ENCODE peak calls at places on chromosomes 11 and 22, in four cellular contexts. One of them, this sample, is unnamed.

GRCh38 chr11:65931773-65932557 is 12.7 kb downstream of the DRAP1 start:
- DNase-seq in neuronal stem cell: no peak
- DNase-seq in H9: no peak
- DNase-seq in H1: no peak
- DNase-seq in this sample: no peak

GRCh38 chr11:115905331-115905730 is 401.1 kb upstream of the CADM1 start:
- DNase-seq in H9: no peak
- DNase-seq in neuronal stem cell: no peak
- DNase-seq in H1: no peak
- DNase-seq in this sample: no peak

GRCh38 chr11:100841711-100842407 is 154.8 kb downstream of the ARHGAP42 start:
- DNase-seq in H9: no peak
- DNase-seq in neuronal stem cell: no peak
- DNase-seq in H1: no peak
- DNase-seq in this sample: no peak

GRCh38 chr11:115616941-115617340 is 112.7 kb upstream of the CADM1 start:
- DNase-seq in neuronal stem cell: no peak
- DNase-seq in H1: no peak
- DNase-seq in H9: no peak
- DNase-seq in this sample: peak

GRCh38 chr11:68934666-68935065 is 31.0 kb downstream of the IGHMBP2 start:
- DNase-seq in H1: no peak
- DNase-seq in neuronal stem cell: no peak
- DNase-seq in H9: no peak
- DNase-seq in this sample: no peak

GRCh38 chr22:32815943-32816342 is 14.4 kb downstream of the TIMP3 start:
- DNase-seq in neuronal stem cell: no peak
- DNase-seq in H9: no peak
- DNase-seq in H1: no peak
- DNase-seq in this sample: no peak

GRCh38 chr11:124745835-124746620 is 6.0 kb downstream of the VSIG2 start:
- DNase-seq in H9: peak
- DNase-seq in neuronal stem cell: no peak
- DNase-seq in H1: peak
- DNase-seq in this sample: no peak

GRCh38 chr11:2420502-2421225 is 20.1 kb downstream of the TSSC4 start:
- DNase-seq in H9: peak
- DNase-seq in neuronal stem cell: peak
- DNase-seq in H1: peak
- DNase-seq in this sample: peak

GRCh38 chr11:118621071-118621815 is 13.8 kb downstream of the PHLDB1 start:
- DNase-seq in neuronal stem cell: no peak
- DNase-seq in H9: peak
- DNase-seq in H1: peak
- DNase-seq in this sample: peak

GRCh38 chr22:46956498-46957215 is 194.2 kb downstream of the TBC1D22A start:
- DNase-seq in neuronal stem cell: no peak
- DNase-seq in H1: no peak
- DNase-seq in H9: no peak
- DNase-seq in this sample: no peak

GRCh38 chr11:118792642-118793124 is 1.7 kb upstream of the DDX6 start:
- DNase-seq in H1: peak
- DNase-seq in H9: peak
- DNase-seq in neuronal stem cell: peak
- DNase-seq in this sample: peak

GRCh38 chr11:116263020-116263419 is 509.8 kb downstream of the BUD13 start:
- DNase-seq in H1: no peak
- DNase-seq in H9: no peak
- DNase-seq in neuronal stem cell: no peak
- DNase-seq in this sample: no peak

GRCh38 chr22:39306456-39307361 is 12.7 kb downstream of the RPL3 start:
- DNase-seq in H9: peak
- DNase-seq in H1: peak
- DNase-seq in neuronal stem cell: no peak
- DNase-seq in this sample: peak

GRCh38 chr11:69661413-69661715 is 13.8 kb downstream of the LTO1 start:
- DNase-seq in neuronal stem cell: no peak
- DNase-seq in H9: no peak
- DNase-seq in H1: no peak
- DNase-seq in this sample: no peak

GRCh38 chr11:111954154-111954553 is 17.0 kb downstream of the DIXDC1 start:
- DNase-seq in H9: no peak
- DNase-seq in neuronal stem cell: no peak
- DNase-seq in H1: no peak
- DNase-seq in this sample: no peak

GRCh38 chr11:119772581-119772980 is 43.6 kb upstream of the NECTIN1 start:
- DNase-seq in H1: no peak
- DNase-seq in neuronal stem cell: no peak
- DNase-seq in H9: no peak
- DNase-seq in this sample: no peak

GRCh38 chr22:27867114-27867957 is 51.7 kb downstream of the PITPNB start:
- DNase-seq in H1: no peak
- DNase-seq in neuronal stem cell: no peak
- DNase-seq in H9: no peak
- DNase-seq in this sample: peak

GRCh38 chr11:22193348-22194051 is 615 bp downstream of the ANO5 start:
- DNase-seq in H9: peak
- DNase-seq in H1: peak
- DNase-seq in neuronal stem cell: peak
- DNase-seq in this sample: no peak

GRCh38 chr22:39579909-39580571 is 9.5 kb downstream of the CACNA1I start:
- DNase-seq in H9: no peak
- DNase-seq in neuronal stem cell: no peak
- DNase-seq in H1: no peak
- DNase-seq in this sample: no peak

GRCh38 chr22:17985606-17986005 is 38.8 kb downstream of the MICAL3 start:
- DNase-seq in neuronal stem cell: no peak
- DNase-seq in H9: no peak
- DNase-seq in H1: no peak
- DNase-seq in this sample: no peak

GRCh38 chr22:48051796-48052620 is 1289.6 kb downstream of the TBC1D22A start:
- DNase-seq in neuronal stem cell: no peak
- DNase-seq in H1: no peak
- DNase-seq in H9: no peak
- DNase-seq in this sample: no peak

GRCh38 chr11:386483-386882 is 7.5 kb upstream of the PKP3 start:
- DNase-seq in H1: no peak
- DNase-seq in neuronal stem cell: no peak
- DNase-seq in H9: no peak
- DNase-seq in this sample: no peak

GRCh38 chr22:33917744-33918406 is 2.4 kb downstream of the LARGE1 start:
- DNase-seq in H1: no peak
- DNase-seq in H9: peak
- DNase-seq in neuronal stem cell: no peak
- DNase-seq in this sample: peak

GRCh38 chr11:38814670-38815069 is 2216.6 kb upstream of the RAG2 start:
- DNase-seq in neuronal stem cell: no peak
- DNase-seq in H1: no peak
- DNase-seq in H9: no peak
- DNase-seq in this sample: peak

GRCh38 chr22:49948958-49949913 is 11.3 kb upstream of the PIM3 start:
- DNase-seq in H9: no peak
- DNase-seq in neuronal stem cell: no peak
- DNase-seq in H1: no peak
- DNase-seq in this sample: no peak

GRCh38 chr11:299951-300735 is 817 bp upstream of the IFITM5 start:
- DNase-seq in H9: peak
- DNase-seq in H1: no peak
- DNase-seq in neuronal stem cell: no peak
- DNase-seq in this sample: no peak

GRCh38 chr22:39545310-39546063 is 12.9 kb upstream of the RPS19BP1 start:
- DNase-seq in H9: peak
- DNase-seq in H1: peak
- DNase-seq in neuronal stem cell: peak
- DNase-seq in this sample: peak

GRCh38 chr11:12280199-12280837 is 97.1 kb upstream of the PARVA start:
- DNase-seq in H1: peak
- DNase-seq in neuronal stem cell: no peak
- DNase-seq in H9: peak
- DNase-seq in this sample: no peak
- H2BK12ac ChIP-seq in H1: no peak
- H2BK12ac ChIP-seq in neuronal stem cell: no peak
- H2BK12ac ChIP-seq in H9: no peak
- H2BK12ac ChIP-seq in this sample: no peak

GRCh38 chr11:73200256-73200655 is 17.8 kb upstream of the P2RY2 start:
- DNase-seq in neuronal stem cell: no peak
- DNase-seq in H1: no peak
- DNase-seq in H9: peak
- DNase-seq in this sample: peak

GRCh38 chr11:73203322-73203721 is 14.8 kb upstream of the P2RY2 start:
- DNase-seq in H1: no peak
- DNase-seq in neuronal stem cell: no peak
- DNase-seq in H9: no peak
- DNase-seq in this sample: no peak

GRCh38 chr11:73201888-73202810 is 15.9 kb upstream of the P2RY2 start:
- DNase-seq in neuronal stem cell: no peak
- DNase-seq in H1: no peak
- DNase-seq in H9: no peak
- DNase-seq in this sample: no peak

GRCh38 chr11:73199446-73199845 is 18.6 kb upstream of the P2RY2 start:
- DNase-seq in H9: no peak
- DNase-seq in H1: no peak
- DNase-seq in neuronal stem cell: no peak
- DNase-seq in this sample: no peak

GRCh38 chr11:73201249-73201648 is 16.8 kb upstream of the P2RY2 start:
- DNase-seq in H1: no peak
- DNase-seq in neuronal stem cell: no peak
- DNase-seq in H9: no peak
- DNase-seq in this sample: peak
- H2BK12ac ChIP-seq in H1: no peak
- H2BK12ac ChIP-seq in neuronal stem cell: peak
- H2BK12ac ChIP-seq in H9: no peak
- H2BK12ac ChIP-seq in this sample: no peak

DNA sequence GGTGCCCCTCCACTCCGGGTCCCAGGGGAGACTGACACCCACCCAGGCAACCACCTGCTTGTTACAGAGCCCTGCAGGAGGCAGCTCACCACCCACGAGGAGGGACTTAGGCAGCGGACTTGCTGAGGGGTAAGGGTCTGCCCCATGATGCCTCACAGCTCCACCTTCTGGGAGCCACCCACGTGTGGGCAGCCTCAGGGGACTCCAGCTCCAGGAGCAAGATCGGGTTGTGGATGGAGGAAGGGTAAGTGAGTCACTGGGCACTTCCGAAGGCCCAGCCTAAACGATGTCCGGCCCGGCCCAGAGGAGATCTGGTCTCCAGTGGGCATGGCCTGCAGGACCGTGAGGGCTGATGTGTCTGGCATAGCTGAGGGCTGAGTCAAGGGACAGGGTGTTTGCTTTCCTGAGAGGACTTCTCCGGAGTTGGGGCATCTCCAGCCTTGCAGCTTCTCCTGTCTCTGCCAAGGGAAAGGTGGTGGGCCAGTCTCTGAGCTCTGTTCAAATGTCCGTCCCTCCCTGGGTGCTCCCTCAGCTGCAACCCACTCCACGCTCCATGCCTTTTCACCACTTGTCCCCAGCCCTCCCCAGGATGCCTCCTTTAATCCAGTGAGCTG is 32.3 kb upstream of the P2RY2 start:
- DNase-seq in H9: no peak
- DNase-seq in H1: no peak
- DNase-seq in neuronal stem cell: no peak
- DNase-seq in this sample: peak
- H2BK12ac ChIP-seq in H9: no peak
- H2BK12ac ChIP-seq in H1: no peak
- H2BK12ac ChIP-seq in neuronal stem cell: peak
- H2BK12ac ChIP-seq in this sample: no peak

GRCh38 chr11:73159297-73159696 is 17.2 kb upstream of the FCHSD2 start:
- DNase-seq in neuronal stem cell: no peak
- DNase-seq in H1: no peak
- DNase-seq in H9: no peak
- DNase-seq in this sample: no peak
- H2BK12ac ChIP-seq in neuronal stem cell: no peak
- H2BK12ac ChIP-seq in H1: no peak
- H2BK12ac ChIP-seq in H9: no peak
- H2BK12ac ChIP-seq in this sample: no peak